ENCODE peak calls at places on chromosomes 7 and 10, in nine cellular contexts. H, L, K, O, S, X, R, Z and Y are unnamed samples.

GRCh38 chr10:14648042-14648765 is 126.5 kb downstream of the FAM107B start:
- DNase-seq in H (no peak), L (peak; percentile 62), K (peak; percentile 71), O (peak; percentile 87), S (peak; percentile 92), X (peak; percentile 93), R (peak; percentile 80), Z (peak; percentile 90), Y (peak; percentile 63)

GRCh38 chr7:128168667-128169210 is 72.3 kb upstream of the LEP start:
- DNase-seq in H (no peak), L (no peak), K (peak; percentile 27), O (no peak), S (peak; percentile 30), X (peak; percentile 89), R (no peak), Z (no peak), Y (no peak)

GRCh38 chr10:132163278-132163765 is 23.4 kb upstream of the DPYSL4 start:
- DNase-seq in H (no peak), L (peak; percentile 25), K (peak; percentile 72), O (no peak), S (no peak), X (peak; percentile 93), R (peak; percentile 41), Z (no peak), Y (no peak)

GRCh38 chr7:144407266-144407931 is 3.9 kb upstream of the NOBOX start:
- DNase-seq in H (no peak), L (no peak), K (no peak), O (no peak), S (no peak), X (no peak), R (no peak), Z (no peak), Y (no peak)

GRCh38 chr10:16787361-16787791 is 29.8 kb downstream of the RSU1 start:
- DNase-seq in H (no peak), L (no peak), K (no peak), O (no peak), S (no peak), X (no peak), R (no peak), Z (peak; percentile 75), Y (no peak)

GRCh38 chr10:29023678-29024077 is 265.2 kb upstream of the LYZL1 start:
- DNase-seq in H (no peak), L (no peak), K (no peak), O (no peak), S (no peak), X (no peak), R (no peak), Z (no peak), Y (no peak)

GRCh38 chr10:71397340-71398212 is 856 bp downstream of the CDH23 start:
- DNase-seq in H (no peak), L (no peak), K (no peak), O (no peak), S (no peak), X (peak; percentile 36), R (no peak), Z (no peak), Y (peak; percentile 63)

GRCh38 chr7:13476881-13477444 is 512.5 kb downstream of the ETV1 start:
- DNase-seq in H (no peak), L (no peak), K (no peak), O (no peak), S (peak; percentile 1), X (peak; percentile 10), R (no peak), Z (no peak), Y (no peak)

GRCh38 chr10:52949899-52950298 is 177.3 kb upstream of the MBL2 start:
- DNase-seq in H (no peak), L (no peak), K (no peak), O (no peak), S (no peak), X (peak; percentile 69), R (no peak), Z (no peak), Y (no peak)

GRCh38 chr10:48251152-48251524 is 23.4 kb downstream of the FRMPD2 start:
- DNase-seq in H (no peak), L (no peak), K (no peak), O (peak; percentile 20), S (peak; percentile 39), X (no peak), R (no peak), Z (no peak), Y (no peak)

GRCh38 chr7:564176-564890 is 44.7 kb upstream of the PDGFA start:
- DNase-seq in H (no peak), L (no peak), K (no peak), O (no peak), S (no peak), X (no peak), R (no peak), Z (no peak), Y (no peak)

GRCh38 chr10:46544989-46545791 is 11.3 kb downstream of the GPRIN2 start:
- DNase-seq in H (no peak), L (no peak), K (peak; percentile 24), O (peak; percentile 55), S (peak; percentile 39), X (peak; percentile 83), R (peak; percentile 5), Z (no peak), Y (peak; percentile 65)

GRCh38 chr7:1665721-1666250 is 4.3 kb upstream of the ELFN1 start:
- DNase-seq in H (no peak), L (no peak), K (no peak), O (peak; percentile 46), S (peak; percentile 38), X (no peak), R (peak; percentile 70), Z (no peak), Y (peak; percentile 68)

GRCh38 chr10:16674147-16674703 is 143.0 kb downstream of the RSU1 start:
- DNase-seq in H (peak; percentile 5), L (no peak), K (no peak), O (no peak), S (no peak), X (no peak), R (no peak), Z (no peak), Y (no peak)

GRCh38 chr10:99528867-99529285 is 3.9 kb upstream of the NKX2-3 start:
- DNase-seq in H (no peak), L (no peak), K (no peak), O (no peak), S (no peak), X (no peak), R (no peak), Z (no peak), Y (no peak)

GRCh38 chr7:150992833-150993302 is 2.1 kb downstream of the NOS3 start:
- DNase-seq in H (no peak), L (no peak), K (no peak), O (peak; percentile 66), S (peak; percentile 52), X (peak; percentile 87), R (peak; percentile 74), Z (no peak), Y (no peak)

GRCh38 chr7:137129025-137129424 is 214.5 kb downstream of the PTN start:
- DNase-seq in H (no peak), L (no peak), K (no peak), O (no peak), S (no peak), X (no peak), R (no peak), Z (no peak), Y (no peak)

GRCh38 chr10:114544045-114544659 is 113.9 kb downstream of the ABLIM1 start:
- DNase-seq in H (no peak), L (no peak), K (peak; percentile 62), O (no peak), S (no peak), X (no peak), R (no peak), Z (peak; percentile 86), Y (no peak)

GRCh38 chr7:140923358-140924006 is 1.2 kb downstream of the BRAF start:
- DNase-seq in H (no peak), L (peak; percentile 19), K (peak; percentile 22), O (no peak), S (peak; percentile 33), X (peak; percentile 39), R (peak; percentile 25), Z (no peak), Y (no peak)

GRCh38 chr7:116034411-116034810 is 3.8 kb upstream of the TFEC start:
- DNase-seq in H (no peak), L (no peak), K (no peak), O (no peak), S (no peak), X (no peak), R (no peak), Z (no peak), Y (no peak)
- H3K36me3 ChIP-seq in H (no peaks in the 10 kb centered on the region), L (no peaks in the 10 kb centered on the region), K (no peaks in the 10 kb centered on the region), O (no peaks in the 10 kb centered on the region), S (no peaks in the 10 kb centered on the region), X (no peaks in the 10 kb centered on the region), R (no peaks in the 10 kb centered on the region), Z (no peaks in the 10 kb centered on the region), Y (no peaks in the 10 kb centered on the region)

DNA sequence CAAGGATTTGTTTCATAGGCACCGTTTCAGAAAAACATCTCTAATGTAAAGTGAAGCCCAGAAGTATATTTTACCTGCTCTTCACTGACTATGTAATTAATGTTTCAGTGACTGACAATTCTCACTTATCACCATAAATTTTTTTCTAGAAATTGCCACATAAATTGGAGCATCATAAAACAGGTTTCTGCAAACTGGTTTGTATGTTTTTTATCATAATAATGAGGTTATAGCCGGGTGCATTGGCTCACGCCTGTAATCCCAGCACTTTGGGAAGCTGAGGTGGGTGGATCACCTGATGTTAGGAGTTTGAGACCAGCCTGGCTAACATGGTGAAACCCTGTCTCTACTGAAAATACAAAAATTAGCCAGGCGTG is 39.4 kb downstream of the SYPL1 start:
- DNase-seq in H (no peak), L (no peak), K (no peak), O (no peak), S (no peak), X (no peak), R (no peak), Z (no peak), Y (no peak)
- H3K4me1 ChIP-seq in H (peaks cover 17% of the 10 kb centered on the region), L (peaks cover 4% of the 10 kb centered on the region), K (peaks cover 16% of the 10 kb centered on the region), O (peaks cover 56% of the 10 kb centered on the region), S (peaks cover 23% of the 10 kb centered on the region), X (peaks cover 16% of the 10 kb centered on the region), R (peaks cover 59% of the 10 kb centered on the region), Z (peaks cover 31% of the 10 kb centered on the region), Y (peaks cover 42% of the 10 kb centered on the region)

GRCh38 chr10:6216916-6217315 is 14.2 kb downstream of the PFKFB3 start:
- DNase-seq in H (no peak), L (no peak), K (no peak), O (peak; percentile 53), S (no peak), X (no peak), R (no peak), Z (no peak), Y (no peak)
- H3K36me3 ChIP-seq in H (no peaks in the 10 kb centered on the region), L (peaks cover 64% of the 10 kb centered on the region), K (peaks cover 24% of the 10 kb centered on the region), O (peaks cover 79% of the 10 kb centered on the region), S (peaks cover 75% of the 10 kb centered on the region), X (peaks cover 19% of the 10 kb centered on the region), R (peaks cover 85% of the 10 kb centered on the region), Z (peaks cover 83% of the 10 kb centered on the region), Y (peaks cover 86% of the 10 kb centered on the region)

DNA sequence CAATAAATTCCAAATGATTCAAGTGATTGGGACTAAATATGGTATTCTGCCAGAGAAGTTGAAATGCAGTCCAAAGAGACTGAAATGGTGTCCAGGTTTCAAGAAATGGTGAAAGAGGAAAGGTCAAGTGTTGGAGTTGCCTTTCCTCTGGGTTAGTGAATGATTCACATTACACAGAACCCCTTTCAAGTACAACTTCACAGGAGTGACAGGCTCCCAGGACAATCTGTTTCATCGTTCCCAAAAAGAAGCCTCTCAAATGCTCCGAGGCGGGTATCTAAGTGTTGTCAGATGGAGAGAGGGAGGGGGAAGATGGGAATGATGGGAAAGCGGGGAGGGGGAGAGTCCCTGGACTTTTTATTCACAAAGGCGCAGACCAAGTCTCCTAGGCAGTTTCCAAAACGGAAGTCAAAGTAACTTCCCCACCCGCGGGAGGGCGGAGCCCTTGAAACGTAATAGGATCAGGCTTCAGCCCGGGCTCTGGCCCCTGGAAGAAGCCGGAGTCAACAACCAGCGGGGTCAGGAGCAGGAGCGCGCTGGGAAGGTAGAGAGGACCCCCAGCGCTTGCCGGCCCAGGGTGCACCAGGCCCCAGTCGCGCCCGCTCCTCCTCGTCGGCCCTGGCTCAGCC is 743 bp downstream of the SLC25A13 start:
- DNase-seq in H (peak; percentile 58), L (peak; percentile 91), K (peak; percentile 92), O (peak; percentile 93), S (peak; percentile 84), X (peak; percentile 97), R (peak; percentile 88), Z (peak; percentile 44), Y (peak; percentile 91)
- H3K4me1 ChIP-seq in H (peaks cover 14% of the 10 kb centered on the region), L (peaks cover 7% of the 10 kb centered on the region), K (no peaks in the 10 kb centered on the region), O (peaks cover 8% of the 10 kb centered on the region), S (peaks cover 6% of the 10 kb centered on the region), X (peaks cover 10% of the 10 kb centered on the region), R (peaks cover 45% of the 10 kb centered on the region), Z (peaks cover 12% of the 10 kb centered on the region), Y (peaks cover 26% of the 10 kb centered on the region)